ENCODE peak calls at places on chromosomes 6 and 20, in five cellular contexts. One of them, this sample, is unnamed.

GRCh38 chr6:91435630-91436029 is 848.8 kb upstream of the MAP3K7 start:
- DNase-seq in putamen: no peak
- DNase-seq in activated T-cell treated with anti-CD3 and anti-CD28 coated beads, Interleukin-2, amount 50 U/mL, for 48 hours: no peak
- DNase-seq in stimulated activated naive CD8-positive, alpha-beta T cell treated with anti-CD3 and anti-CD28 coated beads, Interleukin-15, Interleukin-2, amounts not matched to agents 100 U/mL and 50 U/mL, for 24 hours: no peak
- DNase-seq in ELR: no peak
- DNase-seq in this sample: no peak

GRCh38 chr6:97524846-97525245 is 241.8 kb upstream of the MMS22L start:
- DNase-seq in putamen: peak
- DNase-seq in activated T-cell treated with anti-CD3 and anti-CD28 coated beads, Interleukin-2, amount 50 U/mL, for 48 hours: no peak
- DNase-seq in stimulated activated naive CD8-positive, alpha-beta T cell treated with anti-CD3 and anti-CD28 coated beads, Interleukin-15, Interleukin-2, amounts not matched to agents 100 U/mL and 50 U/mL, for 24 hours: no peak
- DNase-seq in ELR: peak
- DNase-seq in this sample: no peak

GRCh38 chr20:34216382-34216742 is 24.9 kb upstream of the ASIP start:
- DNase-seq in putamen: no peak
- DNase-seq in activated T-cell treated with anti-CD3 and anti-CD28 coated beads, Interleukin-2, amount 50 U/mL, for 48 hours: no peak
- DNase-seq in stimulated activated naive CD8-positive, alpha-beta T cell treated with anti-CD3 and anti-CD28 coated beads, Interleukin-15, Interleukin-2, amounts not matched to agents 100 U/mL and 50 U/mL, for 24 hours: no peak
- DNase-seq in ELR: no peak
- DNase-seq in this sample: no peak

GRCh38 chr20:48789781-48790544 is 37.8 kb downstream of the PREX1 start:
- DNase-seq in putamen: no peak
- DNase-seq in activated T-cell treated with anti-CD3 and anti-CD28 coated beads, Interleukin-2, amount 50 U/mL, for 48 hours: no peak
- DNase-seq in stimulated activated naive CD8-positive, alpha-beta T cell treated with anti-CD3 and anti-CD28 coated beads, Interleukin-15, Interleukin-2, amounts not matched to agents 100 U/mL and 50 U/mL, for 24 hours: no peak
- DNase-seq in ELR: no peak
- DNase-seq in this sample: no peak

GRCh38 chr6:139376054-139376355 is 1.6 kb upstream of the CITED2 start:
- DNase-seq in putamen: peak
- DNase-seq in activated T-cell treated with anti-CD3 and anti-CD28 coated beads, Interleukin-2, amount 50 U/mL, for 48 hours: no peak
- DNase-seq in stimulated activated naive CD8-positive, alpha-beta T cell treated with anti-CD3 and anti-CD28 coated beads, Interleukin-15, Interleukin-2, amounts not matched to agents 100 U/mL and 50 U/mL, for 24 hours: peak
- DNase-seq in ELR: no peak
- DNase-seq in this sample: no peak

GRCh38 chr6:142322066-142322465 is 20.3 kb downstream of the ADGRG6 start:
- DNase-seq in putamen: no peak
- DNase-seq in activated T-cell treated with anti-CD3 and anti-CD28 coated beads, Interleukin-2, amount 50 U/mL, for 48 hours: no peak
- DNase-seq in stimulated activated naive CD8-positive, alpha-beta T cell treated with anti-CD3 and anti-CD28 coated beads, Interleukin-15, Interleukin-2, amounts not matched to agents 100 U/mL and 50 U/mL, for 24 hours: no peak
- DNase-seq in ELR: no peak
- DNase-seq in this sample: no peak

GRCh38 chr20:24112360-24112759 is 123.8 kb upstream of the GGTLC1 start:
- DNase-seq in putamen: no peak
- DNase-seq in activated T-cell treated with anti-CD3 and anti-CD28 coated beads, Interleukin-2, amount 50 U/mL, for 48 hours: no peak
- DNase-seq in stimulated activated naive CD8-positive, alpha-beta T cell treated with anti-CD3 and anti-CD28 coated beads, Interleukin-15, Interleukin-2, amounts not matched to agents 100 U/mL and 50 U/mL, for 24 hours: no peak
- DNase-seq in ELR: no peak
- DNase-seq in this sample: no peak

GRCh38 chr6:3631862-3632261 is 119.7 kb downstream of the PXDC1 start:
- DNase-seq in putamen: no peak
- DNase-seq in activated T-cell treated with anti-CD3 and anti-CD28 coated beads, Interleukin-2, amount 50 U/mL, for 48 hours: no peak
- DNase-seq in stimulated activated naive CD8-positive, alpha-beta T cell treated with anti-CD3 and anti-CD28 coated beads, Interleukin-15, Interleukin-2, amounts not matched to agents 100 U/mL and 50 U/mL, for 24 hours: no peak
- DNase-seq in ELR: no peak
- DNase-seq in this sample: no peak

GRCh38 chr6:167703347-167703746 is 123.4 kb upstream of the AFDN start:
- DNase-seq in putamen: no peak
- DNase-seq in activated T-cell treated with anti-CD3 and anti-CD28 coated beads, Interleukin-2, amount 50 U/mL, for 48 hours: no peak
- DNase-seq in stimulated activated naive CD8-positive, alpha-beta T cell treated with anti-CD3 and anti-CD28 coated beads, Interleukin-15, Interleukin-2, amounts not matched to agents 100 U/mL and 50 U/mL, for 24 hours: no peak
- DNase-seq in ELR: no peak
- DNase-seq in this sample: no peak

GRCh38 chr6:108622601-108623335 is 62.1 kb downstream of the FOXO3 start:
- DNase-seq in putamen: peak
- DNase-seq in activated T-cell treated with anti-CD3 and anti-CD28 coated beads, Interleukin-2, amount 50 U/mL, for 48 hours: no peak
- DNase-seq in stimulated activated naive CD8-positive, alpha-beta T cell treated with anti-CD3 and anti-CD28 coated beads, Interleukin-15, Interleukin-2, amounts not matched to agents 100 U/mL and 50 U/mL, for 24 hours: no peak
- DNase-seq in ELR: peak
- DNase-seq in this sample: peak

GRCh38 chr6:105991561-105992314 is 94.4 kb upstream of the PRDM1 start:
- DNase-seq in putamen: no peak
- DNase-seq in activated T-cell treated with anti-CD3 and anti-CD28 coated beads, Interleukin-2, amount 50 U/mL, for 48 hours: no peak
- DNase-seq in stimulated activated naive CD8-positive, alpha-beta T cell treated with anti-CD3 and anti-CD28 coated beads, Interleukin-15, Interleukin-2, amounts not matched to agents 100 U/mL and 50 U/mL, for 24 hours: peak
- DNase-seq in ELR: peak
- DNase-seq in this sample: no peak

GRCh38 chr6:133707456-133707855 is 181.5 kb upstream of the TCF21 start:
- DNase-seq in putamen: no peak
- DNase-seq in activated T-cell treated with anti-CD3 and anti-CD28 coated beads, Interleukin-2, amount 50 U/mL, for 48 hours: no peak
- DNase-seq in stimulated activated naive CD8-positive, alpha-beta T cell treated with anti-CD3 and anti-CD28 coated beads, Interleukin-15, Interleukin-2, amounts not matched to agents 100 U/mL and 50 U/mL, for 24 hours: no peak
- DNase-seq in ELR: peak
- DNase-seq in this sample: no peak

GRCh38 chr20:10716855-10717254 is 43.1 kb upstream of the JAG1 start:
- DNase-seq in putamen: no peak
- DNase-seq in activated T-cell treated with anti-CD3 and anti-CD28 coated beads, Interleukin-2, amount 50 U/mL, for 48 hours: no peak
- DNase-seq in stimulated activated naive CD8-positive, alpha-beta T cell treated with anti-CD3 and anti-CD28 coated beads, Interleukin-15, Interleukin-2, amounts not matched to agents 100 U/mL and 50 U/mL, for 24 hours: no peak
- DNase-seq in ELR: no peak
- DNase-seq in this sample: no peak

GRCh38 chr6:39114707-39115599 is at the start of gene SAYSD1:
- DNase-seq in putamen: peak
- DNase-seq in activated T-cell treated with anti-CD3 and anti-CD28 coated beads, Interleukin-2, amount 50 U/mL, for 48 hours: peak
- DNase-seq in stimulated activated naive CD8-positive, alpha-beta T cell treated with anti-CD3 and anti-CD28 coated beads, Interleukin-15, Interleukin-2, amounts not matched to agents 100 U/mL and 50 U/mL, for 24 hours: peak
- DNase-seq in ELR: peak
- DNase-seq in this sample: peak

GRCh38 chr6:26065952-26066380 is 21.3 kb upstream of the HFE start:
- DNase-seq in putamen: peak
- DNase-seq in activated T-cell treated with anti-CD3 and anti-CD28 coated beads, Interleukin-2, amount 50 U/mL, for 48 hours: peak
- DNase-seq in stimulated activated naive CD8-positive, alpha-beta T cell treated with anti-CD3 and anti-CD28 coated beads, Interleukin-15, Interleukin-2, amounts not matched to agents 100 U/mL and 50 U/mL, for 24 hours: peak
- DNase-seq in ELR: peak
- DNase-seq in this sample: no peak

GRCh38 chr20:3919352-3919751 is 30.2 kb downstream of the PANK2 start:
- DNase-seq in putamen: no peak
- DNase-seq in activated T-cell treated with anti-CD3 and anti-CD28 coated beads, Interleukin-2, amount 50 U/mL, for 48 hours: no peak
- DNase-seq in stimulated activated naive CD8-positive, alpha-beta T cell treated with anti-CD3 and anti-CD28 coated beads, Interleukin-15, Interleukin-2, amounts not matched to agents 100 U/mL and 50 U/mL, for 24 hours: no peak
- DNase-seq in ELR: no peak
- DNase-seq in this sample: no peak

GRCh38 chr20:21801193-21801592 is 95.7 kb downstream of the PAX1 start:
- DNase-seq in putamen: no peak
- DNase-seq in activated T-cell treated with anti-CD3 and anti-CD28 coated beads, Interleukin-2, amount 50 U/mL, for 48 hours: no peak
- DNase-seq in stimulated activated naive CD8-positive, alpha-beta T cell treated with anti-CD3 and anti-CD28 coated beads, Interleukin-15, Interleukin-2, amounts not matched to agents 100 U/mL and 50 U/mL, for 24 hours: no peak
- DNase-seq in ELR: no peak
- DNase-seq in this sample: no peak

GRCh38 chr20:4666001-4666470 is 55.7 kb upstream of the PRND start:
- DNase-seq in putamen: no peak
- DNase-seq in activated T-cell treated with anti-CD3 and anti-CD28 coated beads, Interleukin-2, amount 50 U/mL, for 48 hours: peak
- DNase-seq in stimulated activated naive CD8-positive, alpha-beta T cell treated with anti-CD3 and anti-CD28 coated beads, Interleukin-15, Interleukin-2, amounts not matched to agents 100 U/mL and 50 U/mL, for 24 hours: peak
- DNase-seq in ELR: peak
- DNase-seq in this sample: no peak

GRCh38 chr6:36335465-36336209 is 1.1 kb downstream of the BNIP5 start:
- DNase-seq in putamen: no peak
- DNase-seq in activated T-cell treated with anti-CD3 and anti-CD28 coated beads, Interleukin-2, amount 50 U/mL, for 48 hours: no peak
- DNase-seq in stimulated activated naive CD8-positive, alpha-beta T cell treated with anti-CD3 and anti-CD28 coated beads, Interleukin-15, Interleukin-2, amounts not matched to agents 100 U/mL and 50 U/mL, for 24 hours: no peak
- DNase-seq in ELR: no peak
- DNase-seq in this sample: no peak